ENCODE peak calls at places on chromosomes 11 and 22, in five cellular contexts. L, K, X, J and A are unnamed samples.

GRCh38 chr11:57502870-57503269 is 12.6 kb downstream of the SLC43A1 start:
- DNase-seq in L (no peak), K (no peak), X (no peak), J (no peak), A (no peak)

GRCh38 chr11:57458060-57458409 is 2.3 kb upstream of the RTN4RL2 start:
- DNase-seq in L (no peak), K (peak; percentile 36), X (no peak), J (no peak), A (no peak)

GRCh38 chr11:43316451-43316850 is 4.7 kb downstream of the API5 start:
- DNase-seq in L (no peak), K (no peak), X (no peak), J (peak; percentile 24), A (no peak)

GRCh38 chr22:20965888-20966855 is 883 bp upstream of the AIFM3 start:
- DNase-seq in L (no peak), K (no peak), X (no peak), J (no peak), A (no peak)

GRCh38 chr11:86519064-86519911 is 144.6 kb downstream of the CCDC81 start:
- DNase-seq in L (no peak), K (no peak), X (no peak), J (peak; percentile 74), A (no peak)

GRCh38 chr11:12598330-12599256 is 75.6 kb upstream of the TEAD1 start:
- DNase-seq in L (no peak), K (peak; percentile 18), X (no peak), J (peak; percentile 25), A (no peak)

GRCh38 chr11:71459076-71459766 is 6.2 kb downstream of the NADSYN1 start:
- DNase-seq in L (no peak), K (peak; percentile 11), X (no peak), J (no peak), A (no peak)

GRCh38 chr22:31346733-31347250 is 646 bp upstream of the PATZ1 start:
- DNase-seq in L (peak; percentile 67), K (no peak), X (no peak), J (no peak), A (peak; percentile 71)

GRCh38 chr11:115612331-115612730 is 108.1 kb upstream of the CADM1 start:
- DNase-seq in L (no peak), K (no peak), X (no peak), J (no peak), A (peak; percentile 33)

GRCh38 chr11:57787205-57787604 is 25.6 kb downstream of the CTNND1 start:
- DNase-seq in L (no peak), K (no peak), X (no peak), J (no peak), A (no peak)

GRCh38 chr11:11531127-11531526 is 90.7 kb downstream of the GALNT18 start:
- DNase-seq in L (no peak), K (no peak), X (no peak), J (no peak), A (no peak)

GRCh38 chr22:39574779-39575551 is 4.4 kb downstream of the CACNA1I start:
- DNase-seq in L (no peak), K (no peak), X (no peak), J (peak; percentile 88), A (no peak)

GRCh38 chr22:38699784-38700183 is 959 bp downstream of the JOSD1 start:
- DNase-seq in L (no peak), K (no peak), X (no peak), J (no peak), A (no peak)

GRCh38 chr22:46706060-46706459 is 32.0 kb downstream of the CERK start:
- DNase-seq in L (no peak), K (no peak), X (no peak), J (no peak), A (no peak)

GRCh38 chr11:5267033-5267563 is 2.6 kb downstream of the HBE1 start:
- DNase-seq in L (no peak), K (no peak), X (no peak), J (no peak), A (no peak)

GRCh38 chr11:81647374-81647773 is 1086.3 kb downstream of the FAM181B start:
- DNase-seq in L (no peak), K (no peak), X (no peak), J (no peak), A (no peak)

GRCh38 chr11:44634401-44635281 is 69.2 kb downstream of the CD82 start:
- DNase-seq in L (peak; percentile 73), K (peak; percentile 36), X (peak; percentile 65), J (peak; percentile 58), A (no peak)

GRCh38 chr11:78344114-78344513 is 73.5 kb downstream of the GAB2 start:
- DNase-seq in L (no peak), K (no peak), X (no peak), J (no peak), A (no peak)

GRCh38 chr11:33674035-33674814 is 26.4 kb downstream of the C11orf91 start:
- DNase-seq in L (no peak), K (no peak), X (no peak), J (peak; percentile 63), A (no peak)

GRCh38 chr11:69557266-69557665 is 75.8 kb downstream of the LINC01488 start:
- DNase-seq in L (no peak), K (no peak), X (no peak), J (no peak), A (no peak)

GRCh38 chr11:134063991-134064747 is 4.7 kb upstream of the JAM3 start:
- DNase-seq in L (no peak), K (no peak), X (no peak), J (no peak), A (no peak)

GRCh38 chr22:30538280-30538679 is 8.3 kb downstream of the SEC14L6 start:
- DNase-seq in L (no peak), K (no peak), X (no peak), J (peak; percentile 27), A (no peak)

GRCh38 chr11:5737091-5737490 is 843 bp downstream of the OR56B1 start:
- DNase-seq in L (no peak), K (no peak), X (no peak), J (peak; percentile 69), A (no peak)

GRCh38 chr11:103652013-103652412 is 384.4 kb upstream of the DDI1 start:
- DNase-seq in L (no peak), K (no peak), X (no peak), J (peak; percentile 23), A (no peak)

GRCh38 chr22:48919851-48920589 is 907.7 kb downstream of the BRD1 start:
- DNase-seq in L (no peak), K (no peak), X (no peak), J (no peak), A (no peak)
- H3K27ac ChIP-seq in L (no peak overlapping the region), K (no peak overlapping the region), X (no peak overlapping the region), J (no peak overlapping the region), A (no peak overlapping the region)

GRCh38 chr11:65576867-65577755 is 1.3 kb downstream of the EHBP1L1 start:
- DNase-seq in L (no peak), K (peak; percentile 54), X (peak; percentile 62), J (no peak), A (peak; percentile 82)
- H3K27ac ChIP-seq in L (peak overlapping the region; percentile 94), K (peak overlapping the region; percentile 49), X (peak overlapping the region; percentile 97), J (no peak overlapping the region), A (peak overlapping the region; percentile 99)

GRCh38 chr11:92714111-92714510 is 255.3 kb upstream of the MTNR1B start:
- DNase-seq in L (no peak), K (no peak), X (no peak), J (no peak), A (no peak)
- H3K27ac ChIP-seq in L (no peak overlapping the region), K (no peak overlapping the region), X (no peak overlapping the region), J (no peak overlapping the region), A (no peak overlapping the region)

GRCh38 chr22:40628354-40629042 is 8.0 kb downstream of the MRTFA start:
- DNase-seq in L (no peak), K (no peak), X (no peak), J (no peak), A (no peak)
- H3K27ac ChIP-seq in L (no peak overlapping the region), K (no peak overlapping the region), X (no peak overlapping the region), J (no peak overlapping the region), A (no peak overlapping the region)

GRCh38 chr11:67271212-67271547 is 4.9 kb downstream of the GRK2 start:
- DNase-seq in L (no peak), K (no peak), X (no peak), J (no peak), A (peak; percentile 18)

GRCh38 chr11:67268684-67269268 is 2.5 kb downstream of the GRK2 start:
- DNase-seq in L (no peak), K (peak; percentile 15), X (no peak), J (no peak), A (peak; percentile 7)

GRCh38 chr11:67270256-67271211 is 4.3 kb downstream of the GRK2 start:
- DNase-seq in L (peak; percentile 37), K (peak; percentile 26), X (no peak), J (no peak), A (no peak)

GRCh38 chr11:67268036-67268683 is 1.9 kb downstream of the GRK2 start:
- DNase-seq in L (no peak), K (peak; percentile 83), X (no peak), J (no peak), A (no peak)

DNA sequence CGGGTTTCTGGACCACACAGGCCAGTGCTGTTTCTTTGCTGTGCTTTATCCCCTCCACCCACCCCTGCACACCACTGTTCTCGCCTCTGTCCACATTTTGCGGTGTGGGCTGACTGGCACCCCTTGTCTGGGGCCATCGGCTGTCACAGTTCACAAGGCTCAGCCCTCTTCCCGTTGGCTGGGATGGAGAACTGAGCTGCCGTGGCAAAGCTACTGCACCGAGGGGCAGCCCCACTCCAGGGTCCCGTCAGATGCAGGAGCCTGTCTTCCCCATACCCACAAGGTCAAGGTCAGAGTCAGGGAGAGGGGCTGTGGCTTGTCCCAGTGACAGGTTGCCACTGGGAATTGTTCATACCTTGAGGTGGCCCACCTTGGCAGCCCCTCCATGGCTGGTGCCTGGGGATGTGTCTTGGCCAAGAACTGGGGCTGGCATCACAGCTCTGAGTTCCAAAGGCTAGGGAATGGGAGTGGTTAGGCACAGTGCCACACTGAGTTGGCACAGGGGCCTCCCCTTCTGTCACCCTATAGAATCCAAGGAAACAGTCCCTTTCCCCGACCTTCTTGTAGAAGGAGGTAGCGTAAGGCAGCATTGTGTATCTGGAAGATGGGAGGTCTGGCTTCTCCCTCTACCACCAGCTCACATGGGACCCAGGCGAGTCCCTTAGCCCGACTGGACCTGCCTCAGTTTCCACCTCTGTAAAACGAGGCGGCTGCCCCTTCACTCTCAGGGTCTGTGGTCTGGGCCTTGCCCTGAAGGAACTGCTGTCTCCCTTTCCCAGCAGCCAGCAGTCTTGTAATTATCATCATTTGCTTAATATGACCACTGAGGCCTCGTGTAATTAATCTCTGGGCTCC is 3.4 kb downstream of the GRK2 start:
- DNase-seq in L (no peak), K (peak; percentile 30), X (no peak), J (no peak), A (peak; percentile 7)
- H3K27ac ChIP-seq in L (peak overlapping the region; percentile 84), K (peak overlapping the region; percentile 58), X (peak overlapping the region; percentile 56), J (no peak overlapping the region), A (peak overlapping the region; percentile 72)

GRCh38 chr11:32571039-32571438 is 12.6 kb upstream of the EIF3M start:
- DNase-seq in L (no peak), K (no peak), X (no peak), J (no peak), A (no peak)
- H3K27ac ChIP-seq in L (no peak overlapping the region), K (no peak overlapping the region), X (no peak overlapping the region), J (no peak overlapping the region), A (no peak overlapping the region)